ENCODE peak calls at places on chromosomes 2 and 18, in eight cellular contexts. E is fibroblast of villous mesenchyme; C is kidney epithelial cell; O is HCEC 1CT; G is GM12865; D is activated T-cell treated with anti-CD3 and anti-CD28 coated beads for 1 hour; U is CD4-positive, alpha-beta memory T cell; W is left colon. J is an unnamed sample.
A peak's percentile ranks its signal among the peaks of the same experiment; 100 is the strongest.

GRCh38 chr18:36128907-36129299 is 237 bp downstream of the SLC39A6 start:
- DNase-seq in E (no peak), C (no peak), O (no peak), G (no peak), D (no peak), U (no peak), W (no peak), J (no peak)

GRCh38 chr18:23108496-23108895 is 26.8 kb upstream of the CABLES1 start:
- DNase-seq in E (no peak), C (no peak), O (no peak), G (no peak), D (no peak), U (no peak), W (no peak), J (no peak)

GRCh38 chr18:67854340-67854739 is 337.8 kb upstream of the DSEL start:
- DNase-seq in E (peak; percentile 31), C (no peak), O (peak; percentile 66), G (no peak), D (no peak), U (no peak), W (no peak), J (no peak)

GRCh38 chr2:39529836-39530235 is 92.8 kb upstream of the MAP4K3 start:
- DNase-seq in E (no peak), C (no peak), O (no peak), G (no peak), D (no peak), U (no peak), W (no peak), J (no peak)

GRCh38 chr2:53715568-53715967 is 52.0 kb upstream of the CHAC2 start:
- DNase-seq in E (peak; percentile 17), C (no peak), O (no peak), G (peak; percentile 8), D (no peak), U (no peak), W (no peak), J (no peak)

GRCh38 chr2:241003830-241004564 is 5.6 kb downstream of the SNED1 start:
- DNase-seq in E (no peak), C (no peak), O (no peak), G (no peak), D (no peak), U (no peak), W (no peak), J (no peak)

GRCh38 chr2:114518738-114519137 is 76.3 kb downstream of the DPP10 start:
- DNase-seq in E (no peak), C (no peak), O (no peak), G (no peak), D (no peak), U (no peak), W (no peak), J (no peak)

GRCh38 chr2:11310212-11310611 is 34.2 kb downstream of the ROCK2 start:
- DNase-seq in E (peak; percentile 41), C (no peak), O (no peak), G (no peak), D (no peak), U (no peak), W (no peak), J (no peak)